ENCODE peak calls at places on chromosome 9, in seven cellular contexts. N is left lung, O is right lobe of liver, F is kidney epithelial cell, P is foreskin fibroblast, C is HFF-Myc, I is fibroblast of the aortic adventitia. G is an unnamed sample.

GRCh38 chr9:71863652-71864051 is 47.3 kb downstream of the ABHD17B start:
- DNase-seq in N (no peak), O (no peak), F (no peak), P (no peak), C (no peak), I (peak; percentile 45), G (no peak)

GRCh38 chr9:95025213-95026170 is 292.0 kb downstream of the FANCC start:
- DNase-seq in N (peak; percentile 71), O (peak; percentile 77), F (peak; percentile 83), P (peak; percentile 92), C (no peak), I (peak; percentile 85), G (peak; percentile 41)

GRCh38 chr9:95373069-95373681 is 55.7 kb upstream of the FANCC start:
- DNase-seq in N (no peak), O (no peak), F (peak; percentile 10), P (no peak), C (no peak), I (no peak), G (no peak)

GRCh38 chr9:27227192-27227591 is 69.8 kb downstream of the EQTN start:
- DNase-seq in N (no peak), O (no peak), F (no peak), P (no peak), C (no peak), I (peak; percentile 8), G (no peak)

GRCh38 chr9:81456431-81456970 is 232.8 kb downstream of the TLE1 start:
- DNase-seq in N (no peak), O (no peak), F (no peak), P (peak; percentile 74), C (no peak), I (peak; percentile 60), G (no peak)

GRCh38 chr9:14768561-14769234 is 46.2 kb upstream of the CER1 start:
- DNase-seq in N (no peak), O (no peak), F (peak; percentile 19), P (peak; percentile 77), C (peak; percentile 25), I (peak; percentile 78), G (peak; percentile 41)

GRCh38 chr9:17134843-17135577 is at the start of gene CNTLN:
- DNase-seq in N (peak; percentile 98), O (peak; percentile 97), F (peak; percentile 29), P (peak; percentile 96), C (peak; percentile 80), I (peak; percentile 91), G (peak; percentile 96)

GRCh38 chr9:95510610-95511231 is 6.0 kb downstream of the PTCH1 start:
- DNase-seq in N (peak; percentile 93), O (peak; percentile 91), F (peak; percentile 74), P (peak; percentile 99), C (peak; percentile 77), I (peak; percentile 92), G (peak; percentile 89)

GRCh38 chr9:8679405-8679951 is 879.9 kb upstream of the DMAC1 start:
- DNase-seq in N (no peak), O (no peak), F (no peak), P (peak; percentile 33), C (no peak), I (peak; percentile 19), G (no peak)

GRCh38 chr9:123662057-123662776 is 267.7 kb downstream of the DENND1A start:
- DNase-seq in N (no peak), O (no peak), F (no peak), P (no peak), C (no peak), I (no peak), G (no peak)

GRCh38 chr9:88925471-88925870 is 65.8 kb upstream of the S1PR3 start:
- DNase-seq in N (no peak), O (no peak), F (no peak), P (peak; percentile 45), C (no peak), I (no peak), G (no peak)

GRCh38 chr9:71681104-71681707 is 87.1 kb downstream of the CEMIP2 start:
- DNase-seq in N (no peak), O (no peak), F (no peak), P (peak; percentile 50), C (no peak), I (peak; percentile 27), G (no peak)

GRCh38 chr9:35960029-35960655 is 2.2 kb upstream of the OR2S2 start:
- DNase-seq in N (no peak), O (no peak), F (no peak), P (peak; percentile 44), C (no peak), I (peak; percentile 51), G (no peak)

GRCh38 chr9:137710751-137711150 is 91.9 kb downstream of the EHMT1 start:
- DNase-seq in N (no peak), O (no peak), F (no peak), P (no peak), C (no peak), I (no peak), G (no peak)

GRCh38 chr9:37468620-37469019 is 3.4 kb upstream of the ZBTB5 start:
- DNase-seq in N (no peak), O (no peak), F (no peak), P (no peak), C (no peak), I (no peak), G (no peak)

GRCh38 chr9:109182940-109183798 is 16.1 kb upstream of the FRRS1L start:
- DNase-seq in N (no peak), O (peak; percentile 40), F (no peak), P (peak; percentile 51), C (no peak), I (peak; percentile 13), G (peak; percentile 25)

GRCh38 chr9:104256031-104256709 is 162.1 kb downstream of the SMC2 start:
- DNase-seq in N (no peak), O (no peak), F (peak; percentile 21), P (peak; percentile 5), C (peak; percentile 1), I (no peak), G (no peak)

GRCh38 chr9:84667571-84668203 is 1.8 kb upstream of the NTRK2 start:
- DNase-seq in N (no peak), O (no peak), F (no peak), P (peak; percentile 41), C (no peak), I (peak; percentile 12), G (peak; percentile 34)

GRCh38 chr9:115642285-115642684 is 511.3 kb upstream of the PAPPA start:
- DNase-seq in N (no peak), O (no peak), F (no peak), P (peak; percentile 20), C (no peak), I (no peak), G (no peak)

GRCh38 chr9:115649991-115650472 is 503.6 kb upstream of the PAPPA start:
- DNase-seq in N (no peak), O (peak; percentile 30), F (peak; percentile 51), P (peak; percentile 94), C (peak; percentile 22), I (peak; percentile 97), G (no peak)

GRCh38 chr9:115640887-115641286 is 512.7 kb upstream of the PAPPA start:
- DNase-seq in N (no peak), O (no peak), F (no peak), P (peak; percentile 78), C (peak; percentile 29), I (peak; percentile 74), G (no peak)

DNA sequence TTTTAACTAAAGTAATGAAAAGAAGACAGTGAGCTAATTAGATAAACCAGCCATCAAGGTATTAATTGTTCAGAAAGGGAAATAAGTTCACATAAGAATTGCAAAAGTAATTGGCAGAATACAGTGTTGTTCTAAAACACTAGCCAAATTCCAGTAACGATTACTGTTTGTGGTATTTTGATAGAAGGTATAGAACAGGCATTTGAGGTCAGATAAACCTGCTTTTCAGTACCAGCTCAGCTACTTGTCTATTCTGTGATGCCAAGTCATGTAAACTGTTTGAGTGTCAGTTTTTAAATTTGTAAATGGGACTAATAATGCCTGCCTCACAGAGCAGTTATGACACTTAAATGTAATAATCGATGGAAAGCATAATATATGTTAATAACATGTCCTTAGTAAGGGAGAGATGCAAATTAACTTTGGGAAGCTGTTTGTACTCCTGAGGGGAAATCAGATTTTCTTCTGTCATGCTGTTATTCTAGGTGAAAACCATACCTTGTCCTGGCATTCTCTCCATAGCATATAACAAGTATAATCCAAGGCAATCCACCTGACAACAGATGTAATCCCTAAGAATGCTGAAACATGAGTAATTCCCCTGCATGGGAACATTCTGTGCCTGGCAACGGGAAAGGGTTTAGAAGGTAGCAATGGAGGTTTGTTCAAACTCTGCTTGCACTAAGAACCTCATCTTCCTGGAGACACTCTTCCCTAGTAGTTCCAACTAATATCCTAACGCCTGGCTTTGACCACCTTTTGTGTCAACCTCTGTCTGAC is 509.5 kb upstream of the PAPPA start:
- DNase-seq in N (no peak), O (no peak), F (no peak), P (peak; percentile 19), C (no peak), I (no peak), G (no peak)
- TF ChIP-seq CTCF in N (no peak), O (no peak), F (no peak), P (no peak), C (no peak), I (no peak), G (no peak)

GRCh38 chr9:99511723-99512122 is 289.6 kb downstream of the SEC61B start:
- DNase-seq in N (no peak), O (no peak), F (no peak), P (no peak), C (no peak), I (no peak), G (no peak)
- TF ChIP-seq CTCF in N (no peak), O (no peak), F (no peak), P (peak; percentile 9), C (peak; percentile 4), I (peak; percentile 11), G (no peak)

DNA sequence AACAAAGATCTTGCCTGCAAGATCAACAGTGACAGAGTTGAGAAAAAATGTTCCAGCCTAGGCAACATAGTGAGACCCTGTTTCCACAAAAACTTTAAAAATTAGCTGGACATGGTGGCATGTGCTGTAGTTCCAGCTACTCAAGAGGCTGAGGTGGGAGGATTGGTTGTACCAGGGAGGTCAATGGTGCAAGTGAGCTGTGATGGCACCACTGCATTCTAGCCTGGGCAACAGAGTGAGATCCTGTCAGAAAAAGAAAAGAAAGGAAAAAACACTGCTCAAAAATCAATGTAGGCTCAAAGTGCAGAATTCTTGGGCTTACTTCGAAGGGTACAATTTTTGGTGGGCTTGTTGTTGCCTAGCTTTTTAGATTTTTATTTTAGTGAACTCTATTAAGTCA is 145.4 kb downstream of the PLPPR1 start:
- DNase-seq in N (no peak), O (no peak), F (no peak), P (no peak), C (no peak), I (no peak), G (no peak)
- TF ChIP-seq CTCF in N (no peak), O (no peak), F (no peak), P (no peak), C (no peak), I (no peak), G (no peak)

GRCh38 chr9:130137081-130137869 is 34.9 kb upstream of the NCS1 start:
- DNase-seq in N (no peak), O (no peak), F (no peak), P (no peak), C (no peak), I (no peak), G (no peak)

GRCh38 chr9:130137870-130138653 is 34.1 kb upstream of the NCS1 start:
- DNase-seq in N (no peak), O (no peak), F (peak; percentile 86), P (peak; percentile 97), C (peak; percentile 75), I (peak; percentile 94), G (no peak)

GRCh38 chr9:130139251-130139650 is 33.0 kb upstream of the NCS1 start:
- DNase-seq in N (no peak), O (no peak), F (no peak), P (no peak), C (no peak), I (no peak), G (no peak)

GRCh38 chr9:130140701-130141100 is 31.5 kb upstream of the NCS1 start:
- DNase-seq in N (no peak), O (no peak), F (no peak), P (no peak), C (no peak), I (no peak), G (no peak)

GRCh38 chr9:130138791-130139190 is 33.4 kb upstream of the NCS1 start:
- DNase-seq in N (no peak), O (no peak), F (no peak), P (peak; percentile 97), C (peak; percentile 76), I (peak; percentile 98), G (no peak)
- TF ChIP-seq CTCF in N (no peak), O (no peak), F (no peak), P (no peak), C (no peak), I (no peak), G (no peak)

G was measured in nephron progenitor cell.